ENCODE peak calls at places on chromosome 11, in four cellular contexts. W is stomach, J is upper lobe of left lung, N is cardiac muscle cell. Y is an unnamed sample.

GRCh38 chr11:7538023-7538422 is 24.2 kb downstream of the PPFIBP2 start:
- DNase-seq in W (no peak), J (no peak), N (no peak), Y (no peak)

GRCh38 chr11:74453373-74453975 is 13.9 kb downstream of the KCNE3 start:
- DNase-seq in W (peak; percentile 79), J (no peak), N (peak; percentile 79), Y (peak; percentile 77)

GRCh38 chr11:72091292-72091691 is 10.6 kb downstream of the LRRC51 start:
- DNase-seq in W (peak; percentile 71), J (no peak), N (peak; percentile 76), Y (peak; percentile 84)

GRCh38 chr11:114321621-114322257 is 25.5 kb downstream of the NNMT start:
- DNase-seq in W (no peak), J (no peak), N (no peak), Y (no peak)

GRCh38 chr11:6482431-6482830 is 1.1 kb downstream of the TIMM10B start:
- DNase-seq in W (no peak), J (no peak), N (no peak), Y (no peak)

GRCh38 chr11:91955206-91955605 is 269.4 kb upstream of the FAT3 start:
- DNase-seq in W (no peak), J (no peak), N (no peak), Y (no peak)

GRCh38 chr11:129533395-129533794 is 157.7 kb downstream of the BARX2 start:
- DNase-seq in W (no peak), J (no peak), N (no peak), Y (no peak)

GRCh38 chr11:28757725-28758515 is 649.7 kb downstream of the METTL15 start:
- DNase-seq in W (no peak), J (no peak), N (no peak), Y (no peak)

GRCh38 chr11:45653277-45653676 is 12.1 kb downstream of the CHST1 start:
- DNase-seq in W (no peak), J (no peak), N (no peak), Y (no peak)

DNA sequence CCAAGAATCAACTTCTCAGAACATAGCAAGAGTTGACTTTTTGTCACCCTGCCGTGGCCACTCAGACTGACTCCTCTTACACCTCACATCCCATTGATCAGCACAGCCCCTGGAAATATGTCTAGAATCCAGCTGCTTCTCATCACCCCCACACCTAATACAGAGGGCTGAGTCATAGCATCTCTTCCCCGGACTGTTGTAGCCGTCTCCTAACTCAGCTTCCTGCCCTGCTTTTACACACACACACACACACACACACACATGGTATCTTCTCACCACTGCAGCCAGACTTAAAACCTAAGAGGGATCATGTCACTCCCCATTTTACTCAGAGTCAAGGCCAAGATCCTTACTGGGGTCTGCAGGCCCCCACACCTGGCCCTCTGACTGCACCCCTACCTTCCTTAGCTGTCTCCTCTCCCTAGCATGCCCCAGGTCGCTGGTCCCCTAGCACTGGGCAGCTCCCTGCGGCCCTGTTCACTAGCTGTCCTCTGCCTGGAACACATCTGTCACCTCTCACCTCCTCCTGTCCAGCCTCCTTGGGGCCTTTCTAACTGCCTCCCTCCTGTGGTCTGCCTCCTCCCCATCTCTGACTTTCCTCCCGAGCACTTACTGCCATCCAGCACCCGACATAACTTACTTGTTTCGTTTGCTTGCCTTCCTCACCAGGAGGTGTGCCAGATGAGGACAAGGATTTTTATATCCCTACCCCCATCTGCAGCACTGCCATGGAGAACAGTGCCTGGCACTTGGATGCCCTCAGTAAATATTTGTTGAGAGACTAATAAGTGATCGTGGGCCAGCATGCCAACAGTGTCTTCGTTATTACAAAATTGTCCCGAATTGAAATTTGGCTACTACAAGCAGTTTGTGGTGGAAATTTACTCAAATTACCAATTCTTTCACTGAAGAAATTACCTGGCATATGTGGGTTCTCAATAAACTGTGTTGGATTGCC is 61.9 kb downstream of the BMAL1 start:
- DNase-seq in W (no peak), J (no peak), N (no peak), Y (no peak)
- TF ChIP-seq CTCF in W (no peak), J (no peak), N (no peak), Y (no peak)

GRCh38 chr11:81002374-81002773 is 1561.5 kb upstream of the TENM4 start:
- DNase-seq in W (no peak), J (no peak), N (no peak), Y (no peak)

GRCh38 chr11:81005595-81005994 is 1564.8 kb upstream of the TENM4 start:
- DNase-seq in W (no peak), J (no peak), N (no peak), Y (no peak)

GRCh38 chr11:81010631-81011030 is 1569.8 kb upstream of the TENM4 start:
- DNase-seq in W (no peak), J (no peak), N (no peak), Y (no peak)

GRCh38 chr11:81004576-81004975 is 1563.7 kb upstream of the TENM4 start:
- DNase-seq in W (no peak), J (no peak), N (no peak), Y (no peak)

GRCh38 chr11:81007046-81007445 is 1566.2 kb upstream of the TENM4 start:
- DNase-seq in W (no peak), J (no peak), N (peak; percentile 15), Y (no peak)
- TF ChIP-seq CTCF in W (no peak), J (no peak), N (peak; percentile 23), Y (no peak)

GRCh38 chr11:116284930-116285329 is 487.9 kb downstream of the BUD13 start:
- DNase-seq in W (no peak), J (no peak), N (no peak), Y (no peak)

GRCh38 chr11:116282481-116282880 is 490.3 kb downstream of the BUD13 start:
- DNase-seq in W (no peak), J (no peak), N (no peak), Y (no peak)

GRCh38 chr11:116278076-116278475 is 494.7 kb downstream of the BUD13 start:
- DNase-seq in W (no peak), J (no peak), N (no peak), Y (no peak)

GRCh38 chr11:116283300-116283699 is 489.5 kb downstream of the BUD13 start:
- DNase-seq in W (no peak), J (no peak), N (no peak), Y (no peak)

DNA sequence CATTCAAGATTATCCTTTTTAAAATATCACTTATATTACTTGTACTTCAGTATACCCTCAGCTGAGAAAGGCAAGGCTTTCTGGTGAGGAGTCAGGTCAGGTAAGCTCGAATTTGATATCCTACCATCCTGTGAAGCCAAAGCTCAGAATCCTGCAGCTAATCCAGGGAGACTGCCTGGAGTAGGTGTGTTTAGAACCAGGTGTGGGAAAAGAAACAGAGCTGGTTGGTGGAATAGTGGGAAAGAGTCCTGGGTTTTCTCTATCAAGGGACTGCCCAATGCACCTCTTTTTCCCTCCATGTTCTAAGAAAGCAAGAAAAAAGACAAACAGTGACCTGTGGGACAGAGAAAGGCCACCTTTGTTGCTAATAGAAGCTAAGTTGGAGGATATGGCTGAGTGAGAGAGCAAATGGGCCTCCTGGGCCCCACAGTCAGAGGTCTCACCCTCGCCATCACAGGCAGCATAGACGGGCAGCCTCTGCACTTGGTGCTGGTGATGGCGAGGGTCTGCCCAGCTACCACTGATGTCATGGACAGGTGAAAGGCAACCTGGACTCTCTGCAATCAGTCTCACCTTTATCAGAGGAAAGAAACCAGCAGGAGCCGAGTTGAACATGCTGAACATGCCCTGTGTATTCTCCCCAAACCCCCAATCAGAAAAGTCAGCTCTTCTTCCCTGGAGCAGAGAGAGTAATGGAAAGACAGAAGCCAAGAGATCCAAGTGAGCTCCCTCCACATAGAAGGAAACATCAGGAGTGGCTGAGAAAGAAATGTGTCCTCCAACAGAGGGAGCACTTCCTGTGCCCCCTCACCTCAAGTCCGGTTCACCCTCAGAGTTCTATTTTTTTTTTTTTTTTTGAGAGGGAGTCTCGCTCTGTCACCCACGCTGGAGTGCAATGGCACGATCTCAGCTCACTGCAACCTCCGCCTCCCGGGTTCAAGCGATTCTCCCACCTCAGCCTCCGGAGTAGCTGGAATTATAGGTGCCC is 491.3 kb downstream of the BUD13 start:
- DNase-seq in W (no peak), J (peak; percentile 8), N (no peak), Y (no peak)
- TF ChIP-seq CTCF in W (no peak), J (no peak), N (no peak), Y (no peak)

GRCh38 chr11:112179601-112180000 is 4.3 kb downstream of the BCO2 start:
- DNase-seq in W (no peak), J (no peak), N (no peak), Y (no peak)

GRCh38 chr11:112177610-112178009 is 2.3 kb downstream of the BCO2 start:
- DNase-seq in W (no peak), J (no peak), N (no peak), Y (no peak)

GRCh38 chr11:112175596-112175947 is 260 bp downstream of the BCO2 start:
- DNase-seq in W (no peak), J (no peak), N (peak; percentile 62), Y (no peak)

GRCh38 chr11:112176077-112176476 is 765 bp downstream of the BCO2 start:
- DNase-seq in W (no peak), J (no peak), N (peak; percentile 57), Y (no peak)

DNA sequence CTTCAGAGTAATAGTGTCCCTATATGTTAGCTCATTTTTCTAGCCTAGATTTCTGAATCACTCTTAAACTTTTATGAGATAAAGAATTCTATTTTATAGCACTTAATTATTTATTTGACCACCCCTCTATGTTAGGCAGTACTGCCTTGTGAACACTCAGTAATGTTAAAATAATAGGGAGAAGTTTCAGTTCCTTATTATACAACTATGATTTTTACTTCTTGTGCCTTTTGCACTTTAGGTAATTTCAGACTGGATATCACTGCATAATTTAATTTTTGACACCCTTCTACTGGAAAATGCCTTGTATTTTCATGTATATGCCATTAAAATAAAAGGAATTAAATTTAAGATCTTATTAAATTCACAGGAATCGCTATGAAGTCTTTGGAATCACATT is 3.1 kb downstream of the BCO2 start:
- DNase-seq in W (no peak), J (no peak), N (no peak), Y (no peak)
- TF ChIP-seq CTCF in W (no peak), J (no peak), N (no peak), Y (no peak)

DNA sequence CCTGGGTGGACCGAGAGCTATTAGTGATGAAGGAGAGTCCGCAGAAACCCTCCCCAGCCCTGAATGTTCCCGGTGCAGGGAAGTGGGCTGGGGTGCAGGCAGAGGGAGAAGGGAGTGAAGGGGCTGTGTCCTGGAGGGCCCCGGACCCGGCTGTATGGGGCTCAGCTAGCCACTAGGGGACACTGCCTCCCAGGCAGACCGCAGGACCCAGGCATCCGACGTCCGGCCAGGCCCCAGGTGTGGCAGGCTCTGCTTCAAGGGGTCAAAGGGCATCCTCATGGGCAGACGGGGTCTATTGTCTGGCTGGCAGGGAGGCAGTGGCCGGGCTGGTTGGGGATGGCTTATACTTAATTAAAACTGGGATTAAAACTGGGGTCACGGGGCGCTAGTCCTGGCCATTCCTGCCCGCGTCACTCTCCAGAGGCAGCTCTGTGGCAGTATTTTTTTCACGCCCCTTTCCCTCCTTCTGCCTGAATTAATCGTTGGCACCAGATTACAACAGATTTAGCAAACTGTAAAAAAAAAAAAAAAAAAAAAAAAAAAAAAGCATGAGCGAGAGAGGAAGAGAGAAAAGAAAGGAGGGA is 5.0 kb downstream of the FLRT1 start:
- DNase-seq in W (no peak), J (peak; percentile 71), N (peak; percentile 38), Y (no peak)
- TF ChIP-seq CTCF in W (peak; percentile 22), J (peak; percentile 41), N (peak; percentile 39), Y (no peak)

Y was measured in endothelial cell.